ENCODE peak calls at places on chromosomes 1 and 21, in four cellular contexts. One of them, this sample, is unnamed.

GRCh38 chr1:62068302-62068936 is 126.2 kb upstream of the L1TD1 start:
- DNase-seq in central memory CD8-positive, alpha-beta T cell: no peak
- DNase-seq in H54: no peak
- DNase-seq in stomach: no peak
- DNase-seq in this sample: no peak

GRCh38 chr21:32463367-32463766 is 50.9 kb downstream of the EVA1C start:
- DNase-seq in stomach: no peak
- DNase-seq in H54: peak; percentile 63
- DNase-seq in central memory CD8-positive, alpha-beta T cell: no peak
- DNase-seq in this sample: peak; percentile 87

GRCh38 chr1:48208652-48209051 is 13.9 kb upstream of the SLC5A9 start:
- DNase-seq in H54: no peak
- DNase-seq in central memory CD8-positive, alpha-beta T cell: no peak
- DNase-seq in stomach: no peak
- DNase-seq in this sample: no peak

GRCh38 chr21:41953831-41954653 is at the start of gene C2CD2:
- DNase-seq in H54: peak; percentile 92
- DNase-seq in central memory CD8-positive, alpha-beta T cell: no peak
- DNase-seq in stomach: peak; percentile 72
- DNase-seq in this sample: peak; percentile 86

GRCh38 chr1:234612352-234613127 is 2.6 kb upstream of the IRF2BP2 start:
- DNase-seq in stomach: peak; percentile 95
- DNase-seq in central memory CD8-positive, alpha-beta T cell: peak; percentile 57
- DNase-seq in H54: peak; percentile 78
- DNase-seq in this sample: peak; percentile 96

GRCh38 chr1:6578624-6579373 is 995 bp upstream of the ZBTB48 start:
- DNase-seq in H54: no peak
- DNase-seq in central memory CD8-positive, alpha-beta T cell: no peak
- DNase-seq in stomach: no peak
- DNase-seq in this sample: no peak

GRCh38 chr1:193614817-193615216 is 428.4 kb upstream of the B3GALT2 start:
- DNase-seq in H54: no peak
- DNase-seq in stomach: no peak
- DNase-seq in central memory CD8-positive, alpha-beta T cell: no peak
- DNase-seq in this sample: no peak

GRCh38 chr1:229271448-229272120 is 673 bp downstream of the RAB4A start:
- DNase-seq in stomach: peak; percentile 37
- DNase-seq in central memory CD8-positive, alpha-beta T cell: no peak
- DNase-seq in H54: no peak
- DNase-seq in this sample: no peak

GRCh38 chr1:202361224-202361623 is 12.7 kb downstream of the PPP1R12B start:
- DNase-seq in stomach: no peak
- DNase-seq in H54: no peak
- DNase-seq in central memory CD8-positive, alpha-beta T cell: no peak
- DNase-seq in this sample: no peak

GRCh38 chr1:228420968-228421826 is 4.5 kb upstream of the TRIM17 start:
- DNase-seq in H54: no peak
- DNase-seq in central memory CD8-positive, alpha-beta T cell: no peak
- DNase-seq in stomach: no peak
- DNase-seq in this sample: no peak

GRCh38 chr21:44914176-44914874 is 6.4 kb downstream of the ITGB2 start:
- DNase-seq in H54: no peak
- DNase-seq in stomach: peak; percentile 59
- DNase-seq in central memory CD8-positive, alpha-beta T cell: peak; percentile 51
- DNase-seq in this sample: no peak